ENCODE peak calls at places on chromosomes 5 and 9, in four cellular contexts. I is sigmoid colon, Z is left ventricle myocardium inferior, N is neuronal stem cell. F is an unnamed sample. For H3K36me3, the result is how much of the 10 kb centered on the place peaks cover.

GRCh38 chr5:79229357-79230174 is 6.4 kb upstream of the JMY start:
- DNase-seq in I (no peak), Z (no peak), N (no peak), F (no peak)

GRCh38 chr5:980001-980588 is 28.5 kb upstream of the NKD2 start:
- DNase-seq in I (peak), Z (no peak), N (peak), F (peak)

GRCh38 chr9:113298924-113299770 is 4.0 kb downstream of the RNF183 start:
- DNase-seq in I (no peak), Z (no peak), N (no peak), F (no peak)

GRCh38 chr5:3828761-3829160 is 233.1 kb downstream of the IRX1 start:
- DNase-seq in I (no peak), Z (no peak), N (no peak), F (no peak)

GRCh38 chr5:143154495-143155375 is 248.8 kb downstream of the NR3C1 start:
- DNase-seq in I (no peak), Z (no peak), N (no peak), F (no peak)

GRCh38 chr9:114856210-114856941 is 50.5 kb upstream of the TNFSF15 start:
- DNase-seq in I (peak), Z (peak), N (no peak), F (no peak)

GRCh38 chr9:35828716-35829083 is at the start of gene FAM221B:
- DNase-seq in I (no peak), Z (peak), N (peak), F (no peak)

GRCh38 chr5:538271-538771 is 14.1 kb upstream of the SLC9A3 start:
- DNase-seq in I (no peak), Z (no peak), N (no peak), F (no peak)

GRCh38 chr5:103228588-103228987 is 30.0 kb upstream of the MACIR start:
- DNase-seq in I (no peak), Z (no peak), N (no peak), F (no peak)

GRCh38 chr5:142441638-142442037 is 116.8 kb upstream of the SPRY4 start:
- DNase-seq in I (peak), Z (no peak), N (no peak), F (no peak)

GRCh38 chr9:68416891-68417570 is 60.6 kb downstream of the PGM5 start:
- DNase-seq in I (no peak), Z (no peak), N (no peak), F (peak)

GRCh38 chr9:2613730-2614271 is 7.8 kb upstream of the VLDLR start:
- DNase-seq in I (no peak), Z (peak), N (no peak), F (no peak)

GRCh38 chr9:70169222-70169621 is 89.6 kb upstream of the SMC5 start:
- DNase-seq in I (no peak), Z (no peak), N (no peak), F (no peak)

GRCh38 chr5:1550287-1551076 is 26.7 kb upstream of the LPCAT1 start:
- DNase-seq in I (peak), Z (no peak), N (no peak), F (no peak)

GRCh38 chr5:100889896-100890295 is 13.2 kb downstream of the ST8SIA4 start:
- DNase-seq in I (no peak), Z (no peak), N (no peak), F (no peak)

GRCh38 chr5:57442080-57442839 is 40.4 kb downstream of the ACTBL2 start:
- DNase-seq in I (peak), Z (no peak), N (no peak), F (no peak)

GRCh38 chr9:110890416-110890815 is 147.9 kb downstream of the LPAR1 start:
- DNase-seq in I (no peak), Z (no peak), N (no peak), F (peak)

GRCh38 chr5:57836921-57837320 is 354.3 kb upstream of the ACTBL2 start:
- DNase-seq in I (no peak), Z (no peak), N (no peak), F (no peak)

GRCh38 chr9:110769667-110770066 is 101.1 kb downstream of the MUSK start:
- DNase-seq in I (no peak), Z (no peak), N (no peak), F (peak)

GRCh38 chr9:123996731-123997421 is 14.7 kb upstream of the LHX2 start:
- DNase-seq in I (no peak), Z (no peak), N (peak), F (no peak)

GRCh38 chr5:142000709-142001484 is 11.9 kb downstream of the GNPDA1 start:
- DNase-seq in I (no peak), Z (no peak), N (no peak), F (peak)

GRCh38 chr5:13994606-13995336 is 50.3 kb upstream of the DNAH5 start:
- DNase-seq in I (no peak), Z (no peak), N (no peak), F (peak)

GRCh38 chr9:114141553-114142548 is 13.5 kb upstream of the COL27A1 start:
- DNase-seq in I (no peak), Z (peak), N (no peak), F (peak)

GRCh38 chr5:93162201-93162654 is 418.8 kb downstream of the NR2F1-AS1 start:
- DNase-seq in I (no peak), Z (no peak), N (peak), F (peak)

GRCh38 chr9:131641618-131642495 is 96.5 kb downstream of the PRRT1B start:
- DNase-seq in I (peak), Z (no peak), N (no peak), F (no peak)

GRCh38 chr5:86909896-86910295 is 292.2 kb downstream of the COX7C start:
- DNase-seq in I (no peak), Z (no peak), N (no peak), F (no peak)

GRCh38 chr5:42423285-42424152 is at the start of gene GHR:
- DNase-seq in I (peak), Z (peak), N (peak), F (peak)

GRCh38 chr9:130268521-130269131 is 3.1 kb downstream of the HMCN2 start:
- DNase-seq in I (peak), Z (no peak), N (no peak), F (peak)

GRCh38 chr5:10283927-10284635 is 23.6 kb downstream of the CMBL start:
- DNase-seq in I (peak), Z (peak), N (peak), F (peak)

GRCh38 chr5:157266286-157267007 is 524 bp downstream of the CYFIP2 start:
- DNase-seq in I (no peak), Z (no peak), N (peak), F (no peak)

GRCh38 chr5:15937708-15938107 is 241.9 kb downstream of the MARCHF11 start:
- DNase-seq in I (no peak), Z (no peak), N (no peak), F (no peak)

GRCh38 chr5:90709323-90710148 is 150.9 kb downstream of the ADGRV1 start:
- DNase-seq in I (no peak), Z (no peak), N (peak), F (peak)

GRCh38 chr5:122154910-122155309 is 25.6 kb downstream of the ZNF474 start:
- DNase-seq in I (peak), Z (no peak), N (no peak), F (no peak)

GRCh38 chr5:172383231-172383802 is 71.0 kb downstream of the SH3PXD2B start:
- DNase-seq in I (no peak), Z (no peak), N (no peak), F (no peak)

GRCh38 chr5:61162832-61163567 is 732 bp upstream of the SMIM15 start:
- DNase-seq in I (no peak), Z (no peak), N (no peak), F (peak)

GRCh38 chr5:107218457-107219193 is 452.1 kb downstream of the EFNA5 start:
- DNase-seq in I (no peak), Z (no peak), N (no peak), F (no peak)

GRCh38 chr5:113031557-113031956 is 55.0 kb downstream of the DCP2 start:
- DNase-seq in I (no peak), Z (no peak), N (no peak), F (no peak)

GRCh38 chr5:67163231-67163756 is 33.3 kb downstream of the CD180 start:
- DNase-seq in I (no peak), Z (no peak), N (no peak), F (no peak)

GRCh38 chr5:67164856-67165523 is 31.6 kb downstream of the CD180 start:
- DNase-seq in I (no peak), Z (no peak), N (no peak), F (no peak)

GRCh38 chr5:67160985-67161384 is 35.6 kb downstream of the CD180 start:
- DNase-seq in I (no peak), Z (no peak), N (no peak), F (no peak)

GRCh38 chr5:67163863-67164595 is 32.6 kb downstream of the CD180 start:
- DNase-seq in I (no peak), Z (no peak), N (no peak), F (no peak)

GRCh38 chr5:67161767-67162166 is 34.8 kb downstream of the CD180 start:
- DNase-seq in I (no peak), Z (no peak), N (no peak), F (no peak)
- H3K36me3 ChIP-seq in I (under half), Z (half or more), N (under half), F (under half)

GRCh38 chr5:39757121-39757520 is 332.3 kb upstream of the DAB2 start:
- DNase-seq in I (no peak), Z (no peak), N (no peak), F (no peak)
- H3K27ac ChIP-seq in I (no peak), Z (no peak), N (no peak), F (no peak)

GRCh38 chr5:55409775-55410174 is 102.0 kb downstream of the MTREX start:
- DNase-seq in I (no peak), Z (no peak), N (no peak), F (no peak)
- H3K36me3 ChIP-seq in I (under half), Z (half or more), N (half or more), F (half or more)

GRCh38 chr9:26262431-26262830 is 584.2 kb upstream of the TUSC1 start:
- DNase-seq in I (no peak), Z (no peak), N (no peak), F (no peak)

GRCh38 chr9:26263451-26263850 is 585.2 kb upstream of the TUSC1 start:
- DNase-seq in I (no peak), Z (no peak), N (no peak), F (no peak)

GRCh38 chr9:26261503-26262330 is 583.5 kb upstream of the TUSC1 start:
- DNase-seq in I (no peak), Z (no peak), N (no peak), F (no peak)

GRCh38 chr9:26266111-26266791 is 588.0 kb upstream of the TUSC1 start:
- DNase-seq in I (no peak), Z (no peak), N (no peak), F (no peak)

GRCh38 chr9:26264709-26265601 is 586.7 kb upstream of the TUSC1 start:
- DNase-seq in I (no peak), Z (no peak), N (no peak), F (no peak)
- H3K27ac ChIP-seq in I (no peak), Z (no peak), N (no peak), F (no peak)

DNA sequence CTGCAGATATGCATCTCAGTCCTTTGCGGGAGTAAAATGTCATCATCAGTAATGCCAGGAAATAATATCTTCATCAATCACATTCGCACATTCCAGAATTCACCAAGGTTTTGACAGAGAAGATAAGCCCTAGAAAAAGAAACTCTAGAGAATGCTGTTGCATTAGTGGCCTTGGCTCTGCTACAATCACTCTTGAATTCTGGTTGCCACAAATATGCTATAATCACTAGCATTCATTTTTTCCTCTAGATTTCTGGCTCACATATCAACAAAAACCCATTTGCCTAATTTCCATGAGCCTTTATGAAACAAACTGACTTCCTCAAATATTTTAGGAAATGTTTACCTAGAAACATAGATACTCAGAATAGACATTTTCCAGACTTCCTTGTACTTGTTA is 653.4 kb downstream of the ANXA1 start:
- DNase-seq in I (no peak), Z (no peak), N (no peak), F (no peak)
- H3K36me3 ChIP-seq in I (under half), Z (under half), N (under half), F (under half)

GRCh38 chr5:151696470-151697061 is 9.9 kb upstream of the SPARC start:
- DNase-seq in I (peak), Z (peak), N (no peak), F (peak)

GRCh38 chr5:151697452-151697851 is 10.7 kb upstream of the SPARC start:
- DNase-seq in I (no peak), Z (no peak), N (no peak), F (peak)

GRCh38 chr5:151692312-151692711 is 5.6 kb upstream of the SPARC start:
- DNase-seq in I (no peak), Z (no peak), N (no peak), F (peak)

GRCh38 chr5:151694035-151694485 is 7.3 kb upstream of the SPARC start:
- DNase-seq in I (no peak), Z (no peak), N (no peak), F (peak)

GRCh38 chr5:151695464-151695863 is 8.7 kb upstream of the SPARC start:
- DNase-seq in I (no peak), Z (no peak), N (no peak), F (no peak)
- H3K27ac ChIP-seq in I (peak), Z (peak), N (no peak), F (peak)

GRCh38 chr9:122246666-122247065 is 17.9 kb upstream of the LHX6 start:
- DNase-seq in I (no peak), Z (no peak), N (no peak), F (no peak)

GRCh38 chr9:122244349-122244748 is 15.6 kb upstream of the LHX6 start:
- DNase-seq in I (no peak), Z (no peak), N (no peak), F (no peak)

GRCh38 chr9:122252796-122253195 is 11.8 kb downstream of the RBM18 start:
- DNase-seq in I (no peak), Z (no peak), N (no peak), F (no peak)

GRCh38 chr9:122251351-122251750 is 13.3 kb downstream of the RBM18 start:
- DNase-seq in I (no peak), Z (no peak), N (no peak), F (no peak)

DNA sequence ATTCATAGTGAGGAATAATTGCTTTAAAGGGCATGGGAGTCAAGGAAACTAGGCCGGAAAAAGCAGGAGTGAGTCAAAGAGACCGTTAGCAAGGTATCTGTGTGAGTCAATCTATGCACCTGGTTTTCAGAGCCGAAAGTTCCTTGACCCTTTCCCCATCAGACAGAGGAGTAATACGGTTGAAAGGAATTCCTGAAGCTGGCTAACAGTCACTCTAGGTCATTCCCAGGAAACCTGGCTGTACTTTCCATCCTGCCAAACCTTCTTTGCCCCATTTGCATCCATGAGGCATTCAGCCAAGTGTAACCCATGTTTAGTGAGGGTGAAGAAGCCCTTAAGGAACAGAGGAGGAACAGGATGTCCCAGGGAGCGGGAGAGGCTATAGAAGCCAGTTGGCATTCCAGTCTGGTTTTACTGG is 16.2 kb downstream of the RBM18 start:
- DNase-seq in I (no peak), Z (no peak), N (no peak), F (no peak)
- H3K36me3 ChIP-seq in I (half or more), Z (half or more), N (half or more), F (half or more)

GRCh38 chr5:170362625-170363024 is 26.5 kb downstream of the KCNMB1 start:
- DNase-seq in I (no peak), Z (no peak), N (no peak), F (no peak)
- H3K27ac ChIP-seq in I (peak), Z (peak), N (no peak), F (no peak)

F was measured in SJCRH30.